ENCODE peak calls at places on chromosomes 1 and 21, in five cellular contexts. L is iPS-NIHi11, X is DMS53, K is NCI-H460, B is NCI-H510A. M is an unnamed sample.

GRCh38 chr1:66283583-66284041 is 250.3 kb upstream of the SGIP1 start:
- DNase-seq in L (no peak), K (no peak), X (no peak), B (no peak), M (no peak)

GRCh38 chr1:45840704-45841103 is 37.3 kb downstream of the MAST2 start:
- DNase-seq in X (peak), K (no peak), B (no peak), L (no peak), M (peak)

GRCh38 chr1:86381223-86381622 is 14.9 kb downstream of the ODF2L start:
- DNase-seq in X (no peak), K (no peak), B (no peak), L (no peak), M (no peak)

GRCh38 chr21:42356680-42357079 is 5.9 kb upstream of the TFF2 start:
- DNase-seq in K (no peak), L (no peak), X (no peak), B (no peak), M (no peak)

GRCh38 chr1:201376464-201377374 is 761 bp downstream of the TNNT2 start:
- DNase-seq in X (peak), B (no peak), K (peak), L (peak), M (peak)

GRCh38 chr1:150789396-150789795 is 18.7 kb downstream of the CTSK start:
- DNase-seq in X (no peak), L (no peak), K (no peak), B (no peak), M (no peak)

GRCh38 chr1:150408800-150409199 is 44.9 kb downstream of the RPRD2 start:
- DNase-seq in X (no peak), B (no peak), L (no peak), K (no peak), M (no peak)

GRCh38 chr21:35027558-35028450 is 21.3 kb downstream of the RUNX1 start:
- DNase-seq in X (no peak), K (no peak), B (no peak), L (no peak), M (no peak)

GRCh38 chr1:15326691-15327530 is 79.9 kb downstream of the FHAD1 start:
- DNase-seq in L (no peak), X (no peak), B (peak), K (peak), M (no peak)

GRCh38 chr1:3135746-3136455 is 66.9 kb downstream of the PRDM16 start:
- DNase-seq in B (no peak), K (no peak), L (peak), X (no peak), M (no peak)

M was measured in germinal center.